ENCODE peak calls at places on chromosomes 16 and 17, in five cellular contexts. U, R, C, I and F are unnamed samples.

GRCh38 chr17:80886641-80887573 is 104.7 kb upstream of the CHMP6 start:
- DNase-seq in U (no peak), R (no peak), C (no peak), I (no peak), F (no peak)

GRCh38 chr17:40218740-40219072 is 398 bp upstream of the WIPF2 start:
- DNase-seq in U (peak), R (peak), C (peak), I (peak), F (peak)

GRCh38 chr16:10590342-10590741 is 9.9 kb upstream of the EMP2 start:
- DNase-seq in U (no peak), R (no peak), C (no peak), I (no peak), F (no peak)

GRCh38 chr16:88455610-88456355 is 2.7 kb downstream of the ZFPM1 start:
- DNase-seq in U (no peak), R (peak), C (no peak), I (peak), F (no peak)

GRCh38 chr17:60554377-60554788 is 28.3 kb upstream of the APPBP2 start:
- DNase-seq in U (peak), R (no peak), C (no peak), I (peak), F (no peak)

GRCh38 chr17:72726936-72727335 is 365.6 kb downstream of the SLC39A11 start:
- DNase-seq in U (no peak), R (no peak), C (no peak), I (peak), F (no peak)

GRCh38 chr17:81184596-81184995 is 18.6 kb upstream of the AATK start:
- DNase-seq in U (no peak), R (peak), C (no peak), I (no peak), F (peak)

GRCh38 chr17:78174332-78174869 is 6.0 kb downstream of the SYNGR2 start:
- DNase-seq in U (no peak), R (no peak), C (peak), I (no peak), F (no peak)

GRCh38 chr17:2173005-2173404 is 118.1 kb downstream of the HIC1 start:
- DNase-seq in U (no peak), R (no peak), C (no peak), I (peak), F (no peak)

GRCh38 chr16:9407206-9407758 is 315.8 kb downstream of the HAPSTR1 start:
- DNase-seq in U (no peak), R (peak), C (no peak), I (no peak), F (no peak)

GRCh38 chr16:70800798-70801480 is at the start of gene VAC14:
- DNase-seq in U (peak), R (peak), C (peak), I (peak), F (peak)

GRCh38 chr17:62981933-62982332 is 15.9 kb downstream of the TANC2 start:
- DNase-seq in U (no peak), R (peak), C (no peak), I (peak), F (no peak)

GRCh38 chr17:65527857-65528591 is 33.4 kb downstream of the AXIN2 start:
- DNase-seq in U (no peak), R (no peak), C (no peak), I (no peak), F (peak)

GRCh38 chr16:30131869-30132475 is 9.0 kb upstream of the MAPK3 start:
- DNase-seq in U (no peak), R (no peak), C (no peak), I (no peak), F (no peak)

GRCh38 chr17:55576237-55576998 is 65.2 kb upstream of the SMIM36 start:
- DNase-seq in U (peak), R (peak), C (no peak), I (peak), F (no peak)

GRCh38 chr17:7132511-7133094 is 18.0 kb upstream of the ASGR2 start:
- DNase-seq in U (no peak), R (peak), C (no peak), I (no peak), F (peak)

GRCh38 chr16:14500791-14501190 is 129.3 kb downstream of the PARN start:
- DNase-seq in U (peak), R (no peak), C (no peak), I (no peak), F (no peak)

GRCh38 chr17:19867654-19868395 is at the start of gene ULK2:
- DNase-seq in U (peak), R (peak), C (peak), I (peak), F (peak)

GRCh38 chr17:19000531-19001011 is 4.0 kb downstream of the FAM83G start:
- DNase-seq in U (no peak), R (no peak), C (no peak), I (peak), F (no peak)

GRCh38 chr17:50421308-50422031 is 4.5 kb upstream of the ACSF2 start:
- DNase-seq in U (no peak), R (no peak), C (no peak), I (peak), F (no peak)

GRCh38 chr16:79656537-79657115 is 56.1 kb upstream of the MAF start:
- DNase-seq in U (no peak), R (no peak), C (no peak), I (no peak), F (no peak)

GRCh38 chr16:8894736-8895334 is 12.7 kb downstream of the LITAFD start:
- DNase-seq in U (no peak), R (no peak), C (no peak), I (no peak), F (no peak)

GRCh38 chr17:80718428-80718827 is 173.8 kb downstream of the RPTOR start:
- DNase-seq in U (no peak), R (no peak), C (no peak), I (no peak), F (no peak)

GRCh38 chr16:71626018-71626857 is at the start of gene MARVELD3:
- DNase-seq in U (no peak), R (peak), C (no peak), I (no peak), F (peak)

GRCh38 chr16:57632568-57632967 is 4.1 kb downstream of the ADGRG1 start:
- DNase-seq in U (no peak), R (no peak), C (no peak), I (no peak), F (no peak)

GRCh38 chr16:27775254-27775653 is 225.3 kb downstream of the KATNIP start:
- DNase-seq in U (no peak), R (no peak), C (no peak), I (no peak), F (no peak)

GRCh38 chr16:55508941-55509920 is at the start of gene LPCAT2:
- DNase-seq in U (no peak), R (peak), C (no peak), I (peak), F (peak)

GRCh38 chr17:72560303-72561247 is 439.8 kb downstream of the SOX9 start:
- DNase-seq in U (peak), R (peak), C (no peak), I (peak), F (peak)

GRCh38 chr17:57067781-57068180 is 17.3 kb upstream of the AKAP1 start:
- DNase-seq in U (no peak), R (no peak), C (no peak), I (no peak), F (no peak)

GRCh38 chr16:59180083-59180476 is 446.0 kb upstream of the GOT2 start:
- DNase-seq in U (no peak), R (no peak), C (no peak), I (no peak), F (no peak)

GRCh38 chr17:77479372-77479781 is 338.6 kb downstream of the SEC14L1 start:
- DNase-seq in U (no peak), R (peak), C (no peak), I (no peak), F (peak)